ENCODE peak calls at places on chromosomes 4 and X, in ten cellular contexts. X is AG09309, C is cardiac fibroblast, F is Caco-2, L is neural progenitor cell, U is ascending aorta, D is fibroblast of lung, B is brain microvascular endothelial cell, H is Peyer's patch, I is GM13977. N is an unnamed sample.

GRCh38 chrX:110143454-110144210 is 140.7 kb downstream of the TMEM164 start:
- DNase-seq in X (no peak), C (peak; percentile 18), F (no peak), L (no peak), U (no peak), D (no peak), B (no peak), H (no peak), I (no peak), N (no peak)

GRCh38 chrX:24100713-24101112 is 46.0 kb downstream of the EIF2S3 start:
- DNase-seq in X (no peak), C (peak; percentile 30), F (peak; percentile 47), L (no peak), U (no peak), D (no peak), B (peak; percentile 63), H (no peak), I (no peak), N (no peak)

GRCh38 chr4:82799006-82799881 is 648 bp upstream of the SCD5 start:
- DNase-seq in X (no peak), C (peak; percentile 10), F (no peak), L (peak; percentile 66), U (no peak), D (no peak), B (no peak), H (no peak), I (peak; percentile 48), N (no peak)

GRCh38 chrX:9677098-9677739 is 88.4 kb downstream of the GPR143 start:
- DNase-seq in X (no peak), C (peak; percentile 39), F (no peak), L (no peak), U (no peak), D (peak; percentile 32), B (no peak), H (peak; percentile 52), I (peak; percentile 73), N (no peak)

GRCh38 chr4:113828712-113829111 is 67.2 kb upstream of the CAMK2D start:
- DNase-seq in X (no peak), C (no peak), F (no peak), L (no peak), U (no peak), D (peak; percentile 8), B (no peak), H (no peak), I (no peak), N (no peak)

GRCh38 chr4:30172416-30172815 is 547.8 kb upstream of the PCDH7 start:
- DNase-seq in X (no peak), C (no peak), F (no peak), L (no peak), U (no peak), D (peak; percentile 58), B (no peak), H (no peak), I (no peak), N (no peak)

GRCh38 chr4:104491826-104492771 is 2.6 kb downstream of the CXXC4 start:
- DNase-seq in X (no peak), C (peak; percentile 1), F (no peak), L (peak; percentile 82), U (no peak), D (peak; percentile 8), B (no peak), H (no peak), I (peak; percentile 72), N (no peak)

GRCh38 chrX:40120838-40121580 is 23.3 kb upstream of the BCOR start:
- DNase-seq in X (no peak), C (no peak), F (no peak), L (no peak), U (no peak), D (no peak), B (no peak), H (no peak), I (no peak), N (no peak)

GRCh38 chr4:8289956-8290700 is 20.6 kb downstream of the HTRA3 start:
- DNase-seq in X (no peak), C (no peak), F (no peak), L (no peak), U (no peak), D (no peak), B (no peak), H (no peak), I (no peak), N (no peak)

GRCh38 chr4:96037705-96038104 is 197.8 kb downstream of the PDHA2 start:
- DNase-seq in X (no peak), C (no peak), F (no peak), L (no peak), U (no peak), D (no peak), B (no peak), H (no peak), I (no peak), N (no peak)

GRCh38 chr4:96036781-96037180 is 196.9 kb downstream of the PDHA2 start:
- DNase-seq in X (no peak), C (no peak), F (no peak), L (no peak), U (no peak), D (no peak), B (no peak), H (no peak), I (no peak), N (no peak)

GRCh38 chr4:96035727-96036126 is 195.8 kb downstream of the PDHA2 start:
- DNase-seq in X (no peak), C (peak; percentile 54), F (no peak), L (peak; percentile 18), U (no peak), D (peak; percentile 18), B (peak; percentile 3), H (no peak), I (no peak), N (no peak)
- TF ChIP-seq CTCF in X (no peak), C (peak; percentile 41), F (no peak), L (peak; percentile 57), U (no peak), D (no peak), B (peak; percentile 40), H (no peak), I (peak; percentile 45), N (no peak)

DNA sequence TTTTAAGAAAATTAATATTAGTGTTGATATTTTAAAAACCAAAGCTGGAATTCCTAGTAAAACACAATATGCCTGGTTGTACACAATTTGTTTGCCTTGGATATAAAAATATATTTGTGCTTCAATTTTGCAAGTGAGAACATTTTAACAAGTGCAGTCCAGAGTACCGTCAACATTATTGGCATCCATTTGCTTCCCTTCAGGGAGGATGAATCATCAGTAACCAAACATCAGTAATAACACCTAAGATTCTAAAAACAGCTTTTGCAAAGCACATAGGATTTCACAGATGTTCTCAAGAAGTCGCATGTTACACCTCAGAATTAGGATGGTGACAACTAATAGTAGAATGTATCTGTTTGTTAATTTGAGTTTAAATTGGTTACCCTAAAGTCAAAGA is 262.6 kb upstream of the BMP3 start:
- DNase-seq in X (peak; percentile 3), C (no peak), F (no peak), L (no peak), U (no peak), D (no peak), B (no peak), H (no peak), I (no peak), N (no peak)
- TF ChIP-seq CTCF in X (no peak), C (no peak), F (no peak), L (no peak), U (no peak), D (no peak), B (no peak), H (no peak), I (no peak), N (no peak)

GRCh38 chr4:148999924-149000323 is 557.7 kb upstream of the NR3C2 start:
- DNase-seq in X (no peak), C (no peak), F (no peak), L (no peak), U (no peak), D (no peak), B (no peak), H (no peak), I (no peak), N (no peak)

GRCh38 chr4:148998719-148999118 is 556.5 kb upstream of the NR3C2 start:
- DNase-seq in X (no peak), C (peak; percentile 14), F (no peak), L (peak; percentile 68), U (no peak), D (peak; percentile 24), B (peak; percentile 10), H (no peak), I (no peak), N (no peak)
- TF ChIP-seq CTCF in X (peak; percentile 54), C (peak; percentile 16), F (peak; percentile 21), L (peak; percentile 74), U (no peak), D (peak; percentile 35), B (peak; percentile 57), H (no peak), I (peak; percentile 49), N (peak; percentile 38)

GRCh38 chr4:612749-613125 is 12.6 kb upstream of the PDE6B start:
- DNase-seq in X (no peak), C (no peak), F (no peak), L (no peak), U (no peak), D (no peak), B (no peak), H (no peak), I (no peak), N (no peak)

GRCh38 chr4:612052-612748 is 13.2 kb upstream of the PDE6B start:
- DNase-seq in X (no peak), C (no peak), F (no peak), L (no peak), U (no peak), D (no peak), B (no peak), H (peak; percentile 31), I (no peak), N (no peak)

GRCh38 chr4:608236-608635 is 17.1 kb upstream of the PDE6B start:
- DNase-seq in X (no peak), C (no peak), F (no peak), L (no peak), U (no peak), D (no peak), B (no peak), H (no peak), I (no peak), N (no peak)

GRCh38 chr4:609400-610050 is 15.8 kb upstream of the PDE6B start:
- DNase-seq in X (no peak), C (no peak), F (no peak), L (no peak), U (no peak), D (no peak), B (no peak), H (no peak), I (no peak), N (no peak)

DNA sequence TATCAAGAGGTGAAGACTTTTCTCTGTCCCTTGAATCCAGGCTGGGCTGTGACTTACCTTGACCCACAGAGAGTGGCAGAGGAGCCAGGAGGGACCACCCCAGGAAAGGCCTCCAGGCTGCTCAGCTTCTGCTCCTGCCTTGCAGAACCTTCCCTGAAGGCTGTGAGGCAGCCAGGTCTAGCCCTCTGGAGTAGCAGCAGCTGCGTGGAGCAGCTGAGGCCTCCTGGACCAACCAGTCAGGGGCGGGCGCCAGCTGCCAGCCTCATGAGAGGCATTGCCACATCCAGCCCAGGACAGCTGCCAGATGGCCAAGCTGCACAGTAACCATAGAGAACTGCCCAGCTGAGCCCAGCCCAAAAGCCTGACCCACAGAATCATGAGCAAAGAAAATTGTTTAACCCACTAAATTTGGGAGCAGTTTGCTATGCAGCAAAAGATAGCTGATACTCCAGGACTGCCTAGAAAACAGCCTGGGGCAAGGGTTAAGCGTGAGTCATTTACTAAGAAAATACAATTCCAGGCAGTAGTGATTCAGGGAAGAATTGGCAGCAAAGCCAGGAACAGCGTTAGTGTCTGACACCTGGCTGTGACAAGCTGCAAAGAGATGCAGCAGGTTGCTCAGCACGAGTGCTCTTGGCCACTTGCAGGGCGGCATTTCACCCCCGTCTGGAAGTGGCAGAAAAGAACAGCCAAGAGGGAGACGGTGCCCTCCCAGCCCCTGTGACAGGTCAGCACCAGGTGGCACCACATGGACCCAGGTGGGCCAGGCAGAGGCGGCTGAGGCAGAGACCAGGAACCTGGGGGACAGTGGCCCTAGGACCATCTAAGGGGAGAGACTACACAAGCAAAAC is 14.7 kb upstream of the PDE6B start:
- DNase-seq in X (peak; percentile 10), C (peak; percentile 46), F (no peak), L (no peak), U (no peak), D (peak; percentile 47), B (peak; percentile 34), H (peak; percentile 46), I (no peak), N (no peak)
- TF ChIP-seq CTCF in X (no peak), C (no peak), F (no peak), L (no peak), U (no peak), D (no peak), B (no peak), H (no peak), I (no peak), N (no peak)

N was measured in AG09319.